ENCODE peak calls at places on chromosome 2, in eight cellular contexts. H is amniotic epithelial cell; Q is cardiac fibroblast; D is cardiac muscle cell; J is EL; U is fibroblast of lung; C is activated CD8-positive, alpha-beta memory T cell treated with anti-CD3 and anti-CD28 coated beads, Interleukin-2, amount 10 ng/mL, durations not matched to agents 7 days and 5 days; K is ELF-1. W is an unnamed sample.

GRCh38 chr2:47061989-47062678 is 93.0 kb downstream of the STPG4 start:
- DNase-seq in Q (no peak), J (no peak), C (no peak), U (no peak), H (no peak), D (no peak), K (no peak), W (no peak)

GRCh38 chr2:145027073-145027459 is 507.1 kb upstream of the ZEB2 start:
- DNase-seq in H (peak; percentile 71), Q (peak; percentile 59), K (no peak), U (no peak), J (peak; percentile 87), C (no peak), D (peak; percentile 56), W (no peak)

GRCh38 chr2:182606728-182607681 is 109.1 kb upstream of the DNAJC10 start:
- DNase-seq in D (no peak), H (peak; percentile 72), Q (no peak), U (no peak), J (no peak), K (no peak), C (no peak), W (no peak)

GRCh38 chr2:26692814-26693286 is 328 bp downstream of the KCNK3 start:
- DNase-seq in H (peak; percentile 19), J (peak; percentile 45), C (no peak), U (peak; percentile 21), K (peak; percentile 54), Q (peak; percentile 44), D (peak; percentile 59), W (no peak)

GRCh38 chr2:113278073-113278811 is 479 bp downstream of the PAX8 start:
- DNase-seq in U (no peak), K (peak; percentile 39), Q (no peak), H (no peak), C (no peak), J (no peak), D (no peak), W (no peak)

GRCh38 chr2:151111599-151112278 is 149.9 kb downstream of the RBM43 start:
- DNase-seq in Q (peak; percentile 33), C (no peak), U (peak; percentile 82), H (peak; percentile 72), J (peak; percentile 79), D (peak; percentile 37), K (peak; percentile 14), W (no peak)

GRCh38 chr2:240235149-240235803 is 94.8 kb upstream of the OTOS start:
- DNase-seq in K (no peak), J (no peak), H (no peak), C (no peak), Q (no peak), U (no peak), D (no peak), W (no peak)

GRCh38 chr2:133718688-133719201 is 150.5 kb upstream of the NCKAP5 start:
- DNase-seq in C (no peak), K (no peak), D (peak; percentile 54), J (peak; percentile 92), Q (peak; percentile 55), H (peak; percentile 78), U (peak; percentile 35), W (no peak)

GRCh38 chr2:43224131-43224570 is 2.3 kb downstream of the ZFP36L2 start:
- DNase-seq in Q (peak; percentile 89), D (peak; percentile 87), C (peak; percentile 88), U (peak; percentile 84), H (peak; percentile 69), J (peak; percentile 78), K (peak; percentile 78), W (peak; percentile 65)

GRCh38 chr2:160816916-160817315 is 323.3 kb upstream of the RBMS1 start:
- DNase-seq in J (no peak), C (no peak), H (peak; percentile 29), U (peak; percentile 48), Q (no peak), K (no peak), D (no peak), W (no peak)

GRCh38 chr2:150192701-150193100 is 294.8 kb downstream of the RND3 start:
- DNase-seq in K (no peak), D (no peak), Q (no peak), H (no peak), C (no peak), U (no peak), J (no peak), W (no peak)

GRCh38 chr2:149049142-149049541 is 10.6 kb downstream of the LYPD6B start:
- DNase-seq in K (no peak), Q (no peak), D (no peak), J (peak; percentile 73), H (peak; percentile 66), C (no peak), U (peak; percentile 29), W (no peak)

W was measured in HL-60.